ENCODE peak calls at places on chromosomes 11 and 22, in nine cellular contexts. R is uterus, A is endodermal cell, J is brain microvascular endothelial cell, X is left ventricle myocardium inferior, T is BJ, G is heart right ventricle, N is body of pancreas, B is lower lobe of right lung. Z is an unnamed sample. For H3K36me3, the result is how much of the 10 kb centered on the place peaks cover.

GRCh38 chr11:86699036-86699791 is 26.8 kb upstream of the ME3 start:
- DNase-seq in A (no peak), N (no peak), T (no peak), J (no peak), R (no peak), G (no peak), X (no peak), B (no peak), Z (no peak)

GRCh38 chr11:78940500-78941225 is 366.0 kb upstream of the NARS2 start:
- DNase-seq in R (no peak), T (no peak), J (no peak), N (no peak), B (no peak), G (no peak), X (no peak), A (peak), Z (no peak)

GRCh38 chr11:125114518-125114917 is 3.1 kb upstream of the TMEM218 start:
- DNase-seq in B (no peak), G (no peak), A (peak), J (no peak), N (no peak), R (no peak), X (no peak), T (no peak), Z (no peak)

GRCh38 chr11:45606514-45607024 is 58.9 kb downstream of the CHST1 start:
- DNase-seq in R (no peak), B (no peak), X (no peak), A (peak), T (no peak), J (no peak), N (no peak), G (no peak), Z (no peak)

GRCh38 chr22:38712496-38713207 is 6.9 kb downstream of the GTPBP1 start:
- DNase-seq in R (no peak), J (no peak), G (no peak), X (no peak), A (peak), B (no peak), N (no peak), T (no peak), Z (no peak)

GRCh38 chr22:29855611-29856181 is 17.6 kb upstream of the ASCC2 start:
- DNase-seq in N (no peak), B (no peak), A (peak), X (peak), R (no peak), G (peak), T (no peak), J (no peak), Z (no peak)

GRCh38 chr22:37749831-37750595 is 53.2 kb downstream of the TRIOBP start:
- DNase-seq in A (no peak), G (no peak), N (peak), J (peak), X (peak), R (no peak), T (no peak), B (no peak), Z (no peak)

GRCh38 chr22:22836635-22837034 is 51.0 kb upstream of the IGLL5 start:
- DNase-seq in A (no peak), N (no peak), X (no peak), J (no peak), G (no peak), R (no peak), T (no peak), B (no peak), Z (no peak)

DNA sequence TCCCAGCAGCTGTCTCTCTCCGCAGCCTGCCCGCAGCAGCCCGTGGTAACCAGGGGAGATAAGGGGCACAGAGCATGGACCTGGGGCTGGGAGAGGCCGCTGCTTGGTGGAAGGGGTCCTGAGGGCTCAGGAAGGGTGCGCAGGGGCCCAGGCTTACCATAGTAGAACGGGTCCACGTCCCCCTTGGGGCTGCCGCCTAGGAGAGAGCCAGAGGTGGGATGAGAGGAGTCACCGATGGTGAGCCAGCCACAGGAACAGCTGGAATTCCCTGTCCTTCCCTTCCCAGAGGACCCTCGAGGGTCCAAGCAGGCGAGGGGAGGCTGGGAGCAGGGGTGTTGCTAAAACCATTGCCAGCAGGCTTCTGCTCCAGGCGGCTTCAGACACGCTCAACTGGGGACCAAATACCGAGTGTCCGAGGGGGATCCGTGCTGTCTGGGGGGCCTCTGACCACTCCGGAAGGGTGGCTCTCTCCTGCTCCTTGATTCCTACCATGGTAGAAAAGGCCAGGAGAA is 2.0 kb downstream of the FXYD2 start:
- DNase-seq in T (no peak), B (no peak), N (peak), A (peak), G (no peak), R (no peak), X (no peak), J (no peak), Z (no peak)
- H3K4me3 ChIP-seq in T (no peak), B (no peak), N (no peak), A (no peak), G (no peak), R (no peak), X (no peak), J (no peak), Z (peak)

DNA sequence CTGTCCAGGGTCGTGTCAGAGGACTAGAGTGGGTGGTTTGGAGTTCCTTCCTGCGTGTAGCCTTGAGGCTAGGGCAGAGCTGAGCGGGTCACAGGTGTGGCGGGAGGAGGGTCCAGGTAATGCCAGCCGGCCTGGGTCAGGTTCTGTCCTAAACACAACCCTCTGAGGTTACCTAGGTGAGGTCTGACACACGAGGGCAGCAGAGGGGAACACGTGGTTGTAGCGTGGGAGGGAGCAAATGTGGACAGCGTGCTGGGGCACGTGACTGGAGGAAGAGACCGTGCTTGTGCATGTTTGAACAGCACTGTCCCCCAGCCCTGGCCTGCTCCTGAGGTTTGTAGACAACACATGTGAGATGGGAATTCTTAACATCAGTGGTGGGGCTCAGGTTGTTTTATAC is 13.1 kb downstream of the MOV10L1 start:
- DNase-seq in B (no peak), A (no peak), J (no peak), X (no peak), R (no peak), T (no peak), N (no peak), G (no peak), Z (no peak)
- TF ChIP-seq CTCF in B (no peak), A (peak), J (no peak), X (no peak), R (no peak), T (peak), N (no peak), G (no peak), Z (no peak)

DNA sequence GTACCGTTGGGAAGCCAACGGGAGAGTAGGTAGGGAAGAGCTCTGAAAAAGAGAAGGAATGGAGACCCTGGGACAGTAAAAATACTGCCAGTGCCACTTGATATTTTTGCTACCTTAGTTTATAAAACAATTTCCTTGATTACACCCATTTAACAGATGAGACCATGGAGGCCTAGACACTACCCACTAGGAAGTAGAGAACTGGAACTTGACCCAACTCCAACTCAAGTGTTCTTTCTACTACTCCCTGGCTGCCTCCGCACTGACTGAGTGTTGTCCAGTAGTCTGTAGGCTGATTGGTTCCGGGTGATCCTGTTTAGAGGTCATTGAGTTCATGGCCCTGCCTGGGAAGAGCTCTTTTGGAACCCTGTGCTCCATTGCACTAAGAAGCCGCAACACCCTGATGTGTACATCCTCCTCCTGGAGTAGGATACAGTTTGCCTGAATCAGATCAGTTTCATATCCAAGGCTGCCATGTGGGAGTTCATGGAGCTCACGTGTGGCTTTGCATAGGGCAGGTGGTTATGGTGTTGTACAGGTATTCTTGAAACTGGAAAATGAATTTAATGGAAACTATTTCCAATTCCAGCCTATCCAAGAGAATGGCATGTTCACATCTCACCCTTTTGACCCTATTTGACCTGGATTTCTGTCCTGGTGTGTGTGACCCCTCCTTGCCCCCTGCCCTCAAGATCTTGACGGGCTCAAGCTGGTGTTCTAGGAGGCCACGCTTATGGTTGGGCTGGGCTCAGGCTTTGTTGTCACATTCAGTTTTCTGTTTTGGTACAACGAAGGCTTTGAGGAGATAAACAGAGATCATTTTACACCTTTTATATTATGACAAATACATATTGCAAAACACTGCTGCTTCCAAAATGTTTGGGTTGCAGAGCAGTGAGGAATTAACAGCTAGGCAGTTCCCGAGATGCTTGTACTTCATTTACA is 102.2 kb upstream of the NNMT start:
- DNase-seq in N (no peak), T (no peak), J (no peak), B (no peak), A (no peak), X (no peak), G (no peak), R (peak), Z (no peak)
- H3K36me3 ChIP-seq in N (under half), T (under half), J (under half), B (under half), A (under half), X (under half), G (under half), R (under half), Z (under half)

GRCh38 chr11:68211546-68211945 is 1.6 kb downstream of the KMT5B start:
- DNase-seq in R (no peak), G (no peak), N (peak), J (no peak), A (no peak), T (no peak), B (no peak), X (no peak), Z (no peak)
- H3K4me3 ChIP-seq in R (peak), G (peak), N (no peak), J (peak), A (peak), T (peak), B (peak), X (peak), Z (peak)

DNA sequence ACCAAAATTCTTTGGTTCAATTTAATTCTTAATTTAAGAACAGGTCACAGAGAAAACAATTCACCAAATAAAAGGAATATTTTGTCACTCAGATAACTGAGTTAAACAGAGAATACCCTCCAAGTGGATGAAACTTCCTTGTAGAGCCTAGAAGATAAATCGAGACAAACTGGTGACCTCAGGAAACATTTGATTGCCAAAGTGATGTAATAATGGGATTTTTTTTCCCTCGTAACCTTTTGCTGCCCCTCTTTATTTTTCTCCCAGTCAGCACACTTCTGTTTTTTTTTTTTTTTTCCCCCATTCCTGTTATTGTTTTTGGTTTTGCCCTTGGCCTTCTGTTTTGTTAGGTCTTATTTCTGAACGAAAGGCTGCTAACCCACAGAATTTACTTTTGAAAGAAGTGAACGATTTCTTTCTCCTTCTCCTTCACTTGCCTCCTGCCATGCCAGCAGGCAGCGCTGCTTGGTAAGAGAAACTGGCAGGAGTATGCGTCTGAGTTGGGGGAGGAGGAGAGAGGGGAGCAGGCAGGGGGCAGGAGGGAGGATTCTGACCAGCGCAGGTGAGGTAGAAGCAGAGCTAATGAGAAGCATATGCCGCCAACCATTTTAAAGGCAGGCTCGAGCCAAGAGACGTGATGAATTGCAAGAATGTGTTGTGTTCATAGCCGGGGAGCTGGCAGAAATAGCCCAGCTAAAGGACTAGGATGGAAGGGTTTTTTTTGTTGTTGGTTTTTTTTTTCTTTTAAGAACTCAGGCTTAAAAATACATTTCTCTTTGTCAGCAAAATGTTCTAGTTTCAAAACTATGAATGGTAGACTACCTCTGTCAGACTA is 121.9 kb upstream of the MTMR2 start:
- DNase-seq in A (peak), N (peak), X (peak), T (peak), R (peak), B (no peak), G (peak), J (peak), Z (no peak)
- TF ChIP-seq CTCF in A (peak), N (peak), X (no peak), T (peak), R (peak), B (no peak), G (no peak), J (peak), Z (peak)

GRCh38 chr22:24563246-24563645 is 7.4 kb downstream of the SNRPD3 start:
- DNase-seq in J (no peak), R (no peak), T (no peak), X (no peak), N (no peak), B (no peak), G (no peak), A (no peak), Z (no peak)

GRCh38 chr22:24567668-24568067 is 11.9 kb downstream of the SNRPD3 start:
- DNase-seq in R (no peak), X (no peak), G (no peak), B (no peak), J (no peak), N (no peak), A (no peak), T (no peak), Z (no peak)

GRCh38 chr22:24566899-24567511 is 11.2 kb downstream of the SNRPD3 start:
- DNase-seq in G (no peak), A (no peak), X (no peak), N (no peak), B (no peak), J (no peak), T (no peak), R (no peak), Z (no peak)

GRCh38 chr22:24564376-24565058 is 8.7 kb downstream of the SNRPD3 start:
- DNase-seq in T (no peak), A (no peak), N (no peak), X (no peak), R (peak), J (no peak), G (peak), B (no peak), Z (no peak)

GRCh38 chr22:24565077-24565476 is 9.3 kb downstream of the SNRPD3 start:
- DNase-seq in R (no peak), J (no peak), B (no peak), G (no peak), T (no peak), A (no peak), N (no peak), X (no peak), Z (no peak)
- H3K36me3 ChIP-seq in R (under half), J (under half), B (half or more), G (under half), T (under half), A (half or more), N (under half), X (under half), Z (under half)

GRCh38 chr22:24007253-24008021 is 2.2 kb upstream of the GSTT4 start:
- DNase-seq in G (no peak), N (no peak), A (no peak), B (no peak), J (no peak), X (no peak), T (no peak), R (no peak), Z (no peak)

GRCh38 chr22:24010018-24010391 is 1.1 kb upstream of the CABIN1 start:
- DNase-seq in X (no peak), J (no peak), N (no peak), R (no peak), T (no peak), B (no peak), A (no peak), G (no peak), Z (no peak)

GRCh38 chr22:24008022-24008283 is 2.7 kb upstream of the GSTT4 start:
- DNase-seq in N (no peak), A (no peak), T (no peak), R (no peak), G (no peak), X (no peak), B (no peak), J (no peak), Z (no peak)

GRCh38 chr22:24008381-24009226 is 2.5 kb upstream of the CABIN1 start:
- DNase-seq in X (no peak), A (no peak), R (no peak), T (no peak), N (no peak), J (no peak), G (no peak), B (no peak), Z (no peak)

DNA sequence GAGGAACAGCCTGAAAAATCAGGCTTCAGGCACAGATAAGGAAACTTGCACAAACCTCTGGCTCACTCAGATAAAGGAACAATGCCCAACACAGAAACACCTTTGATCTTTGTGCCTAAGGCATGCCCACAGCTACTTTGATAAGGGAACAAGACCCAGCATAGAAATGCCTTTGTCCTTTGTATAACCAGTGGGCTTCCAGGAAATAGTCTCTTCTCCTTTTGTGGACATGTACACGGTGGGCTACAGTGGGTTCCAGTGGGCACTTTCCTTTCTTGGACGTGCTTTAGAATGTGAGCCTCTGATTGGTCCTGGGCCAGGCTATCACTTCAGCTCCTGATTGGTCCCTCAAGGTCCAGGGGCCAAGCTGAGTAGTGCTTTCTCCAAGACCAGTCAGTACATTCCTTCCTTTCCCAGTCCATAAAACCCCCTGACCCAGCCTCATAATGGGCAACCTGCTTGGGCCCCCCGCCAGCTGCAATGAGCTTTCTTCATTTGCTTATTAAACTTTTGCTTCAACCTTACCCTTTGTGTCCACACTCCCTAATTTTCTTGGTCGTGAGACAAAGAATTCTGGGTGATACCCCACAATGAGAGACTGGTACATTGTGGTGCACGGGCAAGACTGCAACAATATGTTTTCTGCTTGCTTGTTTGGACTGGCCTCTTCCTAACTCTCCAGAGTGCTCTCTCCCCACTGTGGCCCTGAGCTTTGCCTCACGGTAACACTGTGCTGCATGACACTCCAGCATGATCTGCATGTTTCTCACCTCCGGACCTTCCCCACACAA is 1.7 kb upstream of the CABIN1 start:
- DNase-seq in T (no peak), B (no peak), N (no peak), J (no peak), R (no peak), A (no peak), G (no peak), X (no peak), Z (no peak)
- H3K4me3 ChIP-seq in T (no peak), B (no peak), N (no peak), J (no peak), R (no peak), A (no peak), G (no peak), X (no peak), Z (no peak)

DNA sequence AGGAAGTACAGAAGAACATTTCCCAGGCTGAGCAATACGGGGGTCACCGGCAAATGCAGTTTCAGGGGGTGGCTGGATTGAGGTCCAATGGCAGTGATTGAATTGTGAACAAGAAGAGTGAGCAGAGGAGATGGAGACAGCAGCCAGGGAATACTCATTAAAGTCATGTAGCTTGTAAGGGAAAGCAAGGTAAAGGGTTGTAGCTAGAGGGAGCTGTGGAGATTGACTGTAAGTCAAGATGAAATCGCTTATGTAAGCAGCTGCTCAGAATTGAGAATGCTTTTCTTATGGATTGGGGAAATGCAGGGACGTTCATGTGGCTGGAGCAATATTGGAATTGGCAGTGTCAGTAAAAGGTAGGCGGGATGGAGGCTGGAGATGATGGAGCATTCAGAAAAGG is 111.4 kb upstream of the TBCEL start:
- DNase-seq in T (no peak), N (no peak), X (no peak), A (no peak), R (no peak), B (no peak), J (peak), G (no peak), Z (peak)
- TF ChIP-seq CTCF in T (peak), N (peak), X (peak), A (peak), R (no peak), B (peak), J (peak), G (peak), Z (peak)

DNA sequence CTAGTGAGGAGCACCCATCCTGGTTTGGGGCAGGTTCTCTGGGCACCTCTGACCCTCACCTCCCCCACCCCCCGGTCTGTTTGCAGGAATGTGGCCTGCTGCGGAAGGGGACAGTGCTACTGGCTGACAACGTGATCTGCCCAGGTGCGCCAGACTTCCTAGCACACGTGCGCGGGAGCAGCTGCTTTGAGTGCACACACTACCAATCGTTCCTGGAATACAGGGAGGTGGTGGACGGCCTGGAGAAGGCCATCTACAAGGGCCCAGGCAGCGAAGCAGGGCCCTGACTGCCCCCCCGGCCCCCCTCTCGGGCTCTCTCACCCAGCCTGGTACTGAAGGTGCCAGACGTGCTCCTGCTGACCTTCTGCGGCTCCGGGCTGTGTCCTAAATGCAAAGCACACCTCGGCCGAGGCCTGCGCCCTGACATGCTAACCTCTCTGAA is 26.9 kb upstream of the TXNRD2 start:
- DNase-seq in J (no peak), A (no peak), B (no peak), X (no peak), T (no peak), G (no peak), N (no peak), R (no peak), Z (no peak)
- H3K36me3 ChIP-seq in J (under half), A (under half), B (half or more), X (half or more), T (under half), G (under half), N (under half), R (under half), Z (under half)

Z was measured in kidney epithelial cell.